ENCODE peak calls at places on chromosomes 12 and 14, in six cellular contexts. C is RWPE1; I is A549; Q is GM23248; H is mammary epithelial cell; W is T-helper 2 cell treated with Interferon-gamma antibody and Interleukin-4, amounts not matched to agents 5 μg/mL and 100 μg/mL, for 36 hours. F is an unnamed sample.

GRCh38 chr14:53663709-53664108 is 292.9 kb downstream of the BMP4 start:
- DNase-seq in C (no peak), I (peak), Q (peak), H (no peak), W (no peak), F (no peak)

GRCh38 chr12:120397827-120398563 is 29.0 kb upstream of the MSI1 start:
- DNase-seq in C (no peak), I (no peak), Q (no peak), H (no peak), W (no peak), F (peak)

GRCh38 chr12:67720383-67720856 is 71.9 kb downstream of the DYRK2 start:
- DNase-seq in C (no peak), I (no peak), Q (peak), H (no peak), W (no peak), F (peak)

GRCh38 chr12:132398386-132398991 is 69.1 kb upstream of the GALNT9 start:
- DNase-seq in C (no peak), I (no peak), Q (no peak), H (no peak), W (no peak), F (no peak)

GRCh38 chr14:37585971-37586759 is 8.9 kb downstream of the FOXA1 start:
- DNase-seq in C (no peak), I (no peak), Q (no peak), H (no peak), W (no peak), F (no peak)

GRCh38 chr12:55974308-55974724 is 438 bp downstream of the RAB5B start:
- DNase-seq in C (peak), I (peak), Q (peak), H (peak), W (no peak), F (peak)

GRCh38 chr12:1875608-1876007 is 42.8 kb downstream of the CACNA2D4 start:
- DNase-seq in C (no peak), I (no peak), Q (no peak), H (no peak), W (no peak), F (no peak)

GRCh38 chr12:21144309-21144708 is 13.3 kb downstream of the SLCO1B1 start:
- DNase-seq in C (no peak), I (no peak), Q (no peak), H (no peak), W (no peak), F (no peak)

GRCh38 chr12:127820846-127821245 is 446.1 kb upstream of the TMEM132C start:
- DNase-seq in C (no peak), I (no peak), Q (no peak), H (no peak), W (no peak), F (no peak)

GRCh38 chr14:21203470-21204166 is 47.8 kb upstream of the OR5AU1 start:
- DNase-seq in C (no peak), I (no peak), Q (no peak), H (no peak), W (no peak), F (no peak)

GRCh38 chr12:1551496-1551895 is 42.9 kb downstream of the FBXL14 start:
- DNase-seq in C (no peak), I (no peak), Q (no peak), H (no peak), W (no peak), F (no peak)

GRCh38 chr14:50542941-50543418 is 10.6 kb upstream of the MAP4K5 start:
- DNase-seq in C (peak), I (peak), Q (peak), H (peak), W (no peak), F (peak)

GRCh38 chr14:74618078-74618952 is 6.3 kb upstream of the LTBP2 start:
- DNase-seq in C (peak), I (peak), Q (peak), H (peak), W (peak), F (peak)

GRCh38 chr14:105387530-105387922 is 10.8 kb upstream of the TEX22 start:
- DNase-seq in C (no peak), I (no peak), Q (no peak), H (no peak), W (no peak), F (no peak)

GRCh38 chr14:91545204-91545603 is 35.1 kb upstream of the PPP4R3A start:
- DNase-seq in C (no peak), I (no peak), Q (no peak), H (no peak), W (no peak), F (no peak)

GRCh38 chr14:68507544-68508081 is 285.3 kb downstream of the ZFP36L1 start:
- DNase-seq in C (no peak), I (no peak), Q (no peak), H (no peak), W (no peak), F (no peak)

GRCh38 chr12:27343255-27344000 is 10.8 kb downstream of the BMAL2 start:
- DNase-seq in C (peak), I (peak), Q (peak), H (peak), W (no peak), F (peak)

GRCh38 chr12:94561943-94562411 is 88.4 kb downstream of the TMCC3 start:
- DNase-seq in C (peak), I (no peak), Q (no peak), H (peak), W (no peak), F (no peak)

GRCh38 chr12:52244615-52244994 is 11.6 kb downstream of the KRT7 start:
- DNase-seq in C (no peak), I (no peak), Q (no peak), H (no peak), W (no peak), F (no peak)

GRCh38 chr14:27995688-27996087 is 770.9 kb upstream of the FOXG1 start:
- DNase-seq in C (no peak), I (no peak), Q (no peak), H (no peak), W (no peak), F (no peak)

GRCh38 chr12:110176745-110177144 is 52.6 kb downstream of the IFT81 start:
- DNase-seq in C (no peak), I (no peak), Q (peak), H (no peak), W (no peak), F (peak)

F was measured in astrocyte.